ENCODE peak calls at places on chromosome 22, in four cellular contexts. S is brain microvascular endothelial cell, A is B cell, P is fibroblast of the aortic adventitia. E is an unnamed sample.

GRCh38 chr22:18068991-18069390 is 8.8 kb upstream of the PEX26 start:
- DNase-seq in S (no peak), A (no peak), P (no peak), E (no peak)

GRCh38 chr22:20463324-20464095 is 25.9 kb upstream of the SCARF2 start:
- DNase-seq in S (no peak), A (peak), P (no peak), E (no peak)

GRCh38 chr22:24405631-24406321 is 21.6 kb upstream of the ADORA2A start:
- DNase-seq in S (no peak), A (no peak), P (no peak), E (no peak)

GRCh38 chr22:20386972-20387371 is 7.0 kb upstream of the ZNF74 start:
- DNase-seq in S (no peak), A (no peak), P (no peak), E (no peak)

GRCh38 chr22:50702821-50703725 is 30.4 kb downstream of the SHANK3 start:
- DNase-seq in S (no peak), A (no peak), P (no peak), E (no peak)

GRCh38 chr22:28773461-28773867 is 969 bp downstream of the CCDC117 start:
- DNase-seq in S (no peak), A (no peak), P (peak), E (no peak)

GRCh38 chr22:47201186-47201995 is 438.9 kb downstream of the TBC1D22A start:
- DNase-seq in S (no peak), A (no peak), P (no peak), E (no peak)

GRCh38 chr22:50340157-50340879 is 2.8 kb upstream of the PPP6R2 start:
- DNase-seq in S (no peak), A (no peak), P (peak), E (no peak)

GRCh38 chr22:36873614-36874308 is 13.0 kb downstream of the NCF4 start:
- DNase-seq in S (peak), A (no peak), P (peak), E (no peak)

GRCh38 chr22:50399751-50400331 is 56.7 kb downstream of the PPP6R2 start:
- DNase-seq in S (peak), A (peak), P (no peak), E (no peak)

GRCh38 chr22:40326905-40327735 is 19.2 kb upstream of the ADSL start:
- DNase-seq in S (no peak), A (no peak), P (no peak), E (no peak)

GRCh38 chr22:26779929-26780328 is 122.5 kb downstream of the MIAT start:
- DNase-seq in S (no peak), A (no peak), P (no peak), E (no peak)

GRCh38 chr22:18950141-18950540 is 14.0 kb upstream of the PRODH start:
- DNase-seq in S (no peak), A (no peak), P (no peak), E (no peak)

GRCh38 chr22:24694971-24695928 is 79.3 kb downstream of the PIWIL3 start:
- DNase-seq in S (no peak), A (no peak), P (no peak), E (no peak)

GRCh38 chr22:39776295-39776694 is 117.3 kb downstream of the ENTHD1 start:
- DNase-seq in S (no peak), A (no peak), P (no peak), E (no peak)

GRCh38 chr22:50289942-50290630 is 17.4 kb downstream of the PLXNB2 start:
- DNase-seq in S (no peak), A (no peak), P (no peak), E (no peak)

GRCh38 chr22:31345331-31346254 is 553 bp downstream of the PATZ1 start:
- DNase-seq in S (peak), A (peak), P (peak), E (peak)

GRCh38 chr22:21775061-21775460 is 39.5 kb upstream of the YPEL1 start:
- DNase-seq in S (no peak), A (no peak), P (no peak), E (no peak)

GRCh38 chr22:23828800-23829680 is 9.8 kb downstream of the DERL3 start:
- DNase-seq in S (no peak), A (no peak), P (no peak), E (no peak)

GRCh38 chr22:50191041-50191740 is 5.5 kb downstream of the TRABD start:
- DNase-seq in S (no peak), A (peak), P (no peak), E (no peak)

GRCh38 chr22:42365337-42365865 is 66.8 kb downstream of the NFAM1 start:
- DNase-seq in S (no peak), A (no peak), P (no peak), E (no peak)

GRCh38 chr22:37486224-37486845 is at the start of gene MFNG:
- DNase-seq in S (no peak), A (peak), P (peak), E (no peak)

GRCh38 chr22:43996170-43996980 is 27.7 kb upstream of the PARVB start:
- DNase-seq in S (no peak), A (peak), P (no peak), E (no peak)

GRCh38 chr22:26041931-26042330 is 127.3 kb upstream of the SEZ6L start:
- DNase-seq in S (no peak), A (no peak), P (no peak), E (no peak)

GRCh38 chr22:39592104-39593060 is 21.8 kb downstream of the CACNA1I start:
- DNase-seq in S (peak), A (no peak), P (peak), E (no peak)

GRCh38 chr22:41485033-41485432 is 16.1 kb downstream of the ACO2 start:
- DNase-seq in S (no peak), A (no peak), P (no peak), E (no peak)

GRCh38 chr22:32661296-32661695 is 140.2 kb upstream of the TIMP3 start:
- DNase-seq in S (peak), A (no peak), P (peak), E (no peak)

GRCh38 chr22:29635734-29636357 is 32.4 kb downstream of the NF2 start:
- DNase-seq in S (no peak), A (peak), P (peak), E (no peak)

GRCh38 chr22:22909605-22910271 is 22.1 kb downstream of the IGLL5 start:
- DNase-seq in S (no peak), A (no peak), P (no peak), E (no peak)